ENCODE peak calls at places on chromosomes 12 and 14, in eight cellular contexts. One of them, this sample, is unnamed.

GRCh38 chr12:24373004-24373403 is 423.5 kb upstream of the SOX5 start:
- DNase-seq in pancreas: no peak
- DNase-seq in psoas muscle: no peak
- DNase-seq in spleen: no peak
- DNase-seq in AG09309: no peak
- DNase-seq in dorsolateral prefrontal cortex: no peak
- DNase-seq in AG04450: no peak
- DNase-seq in left ventricle myocardium inferior: no peak
- DNase-seq in this sample: no peak

GRCh38 chr12:65879878-65880277 is 55.6 kb downstream of the HMGA2 start:
- DNase-seq in pancreas: no peak
- DNase-seq in psoas muscle: no peak
- DNase-seq in spleen: no peak
- DNase-seq in AG09309: peak; percentile 94
- DNase-seq in dorsolateral prefrontal cortex: no peak
- DNase-seq in AG04450: peak; percentile 62
- DNase-seq in left ventricle myocardium inferior: no peak
- DNase-seq in this sample: no peak

GRCh38 chr12:22333186-22333745 is 1.2 kb downstream of the ST8SIA1 start:
- DNase-seq in pancreas: no peak
- DNase-seq in psoas muscle: no peak
- DNase-seq in spleen: peak; percentile 54
- DNase-seq in AG09309: peak; percentile 46
- DNase-seq in dorsolateral prefrontal cortex: no peak
- DNase-seq in AG04450: peak; percentile 20
- DNase-seq in left ventricle myocardium inferior: no peak
- DNase-seq in this sample: no peak

GRCh38 chr14:77303417-77304156 is 17.1 kb downstream of the POMT2 start:
- DNase-seq in pancreas: no peak
- DNase-seq in psoas muscle: no peak
- DNase-seq in spleen: no peak
- DNase-seq in AG09309: peak; percentile 83
- DNase-seq in dorsolateral prefrontal cortex: no peak
- DNase-seq in AG04450: peak; percentile 77
- DNase-seq in left ventricle myocardium inferior: no peak
- DNase-seq in this sample: peak; percentile 94

GRCh38 chr12:85825751-85826150 is 10.5 kb downstream of the RASSF9 start:
- DNase-seq in pancreas: no peak
- DNase-seq in psoas muscle: no peak
- DNase-seq in spleen: no peak
- DNase-seq in AG09309: no peak
- DNase-seq in dorsolateral prefrontal cortex: no peak
- DNase-seq in AG04450: no peak
- DNase-seq in left ventricle myocardium inferior: no peak
- DNase-seq in this sample: peak; percentile 88

GRCh38 chr14:89128616-89129015 is 288.4 kb downstream of the FOXN3 start:
- DNase-seq in pancreas: no peak
- DNase-seq in psoas muscle: no peak
- DNase-seq in spleen: no peak
- DNase-seq in AG09309: no peak
- DNase-seq in dorsolateral prefrontal cortex: no peak
- DNase-seq in AG04450: no peak
- DNase-seq in left ventricle myocardium inferior: no peak
- DNase-seq in this sample: no peak

GRCh38 chr14:49946320-49947141 is 53.6 kb downstream of the ARF6 start:
- DNase-seq in pancreas: no peak
- DNase-seq in psoas muscle: no peak
- DNase-seq in spleen: no peak
- DNase-seq in AG09309: peak; percentile 50
- DNase-seq in dorsolateral prefrontal cortex: no peak
- DNase-seq in AG04450: no peak
- DNase-seq in left ventricle myocardium inferior: no peak
- DNase-seq in this sample: no peak

GRCh38 chr12:31737345-31737744 is 8.5 kb upstream of the AMN1 start:
- DNase-seq in pancreas: no peak
- DNase-seq in psoas muscle: no peak
- DNase-seq in spleen: no peak
- DNase-seq in AG09309: no peak
- DNase-seq in dorsolateral prefrontal cortex: no peak
- DNase-seq in AG04450: no peak
- DNase-seq in left ventricle myocardium inferior: no peak
- DNase-seq in this sample: no peak

GRCh38 chr12:42482820-42483533 is 106.6 kb downstream of the PRICKLE1 start:
- DNase-seq in pancreas: peak; percentile 84
- DNase-seq in psoas muscle: peak; percentile 80
- DNase-seq in spleen: peak; percentile 94
- DNase-seq in AG09309: no peak
- DNase-seq in dorsolateral prefrontal cortex: peak; percentile 43
- DNase-seq in AG04450: no peak
- DNase-seq in left ventricle myocardium inferior: peak; percentile 79
- DNase-seq in this sample: no peak

GRCh38 chr12:87140257-87140656 is 884.1 kb upstream of the MGAT4C start:
- DNase-seq in pancreas: no peak
- DNase-seq in psoas muscle: no peak
- DNase-seq in spleen: no peak
- DNase-seq in AG09309: no peak
- DNase-seq in dorsolateral prefrontal cortex: no peak
- DNase-seq in AG04450: no peak
- DNase-seq in left ventricle myocardium inferior: no peak
- DNase-seq in this sample: peak; percentile 27

GRCh38 chr12:31989987-31990386 is 30.8 kb downstream of the RESF1 start:
- DNase-seq in pancreas: no peak
- DNase-seq in psoas muscle: no peak
- DNase-seq in spleen: no peak
- DNase-seq in AG09309: no peak
- DNase-seq in dorsolateral prefrontal cortex: no peak
- DNase-seq in AG04450: no peak
- DNase-seq in left ventricle myocardium inferior: no peak
- DNase-seq in this sample: peak; percentile 61

GRCh38 chr12:123119808-123120207 is 31.1 kb downstream of the PITPNM2 start:
- DNase-seq in pancreas: no peak
- DNase-seq in psoas muscle: no peak
- DNase-seq in spleen: no peak
- DNase-seq in AG09309: no peak
- DNase-seq in dorsolateral prefrontal cortex: no peak
- DNase-seq in AG04450: no peak
- DNase-seq in left ventricle myocardium inferior: no peak
- DNase-seq in this sample: no peak

GRCh38 chr14:24416932-24417619 is 12.4 kb downstream of the CBLN3 start:
- DNase-seq in pancreas: peak; percentile 49
- DNase-seq in psoas muscle: no peak
- DNase-seq in spleen: peak; percentile 69
- DNase-seq in AG09309: no peak
- DNase-seq in dorsolateral prefrontal cortex: no peak
- DNase-seq in AG04450: no peak
- DNase-seq in left ventricle myocardium inferior: no peak
- DNase-seq in this sample: no peak

GRCh38 chr12:4379410-4379809 is at the start of gene FGF23:
- DNase-seq in pancreas: no peak
- DNase-seq in psoas muscle: no peak
- DNase-seq in spleen: no peak
- DNase-seq in AG09309: no peak
- DNase-seq in dorsolateral prefrontal cortex: no peak
- DNase-seq in AG04450: no peak
- DNase-seq in left ventricle myocardium inferior: no peak
- DNase-seq in this sample: no peak

GRCh38 chr14:35046751-35047536 is 872 bp downstream of the FAM177A1 start:
- DNase-seq in pancreas: no peak
- DNase-seq in psoas muscle: no peak
- DNase-seq in spleen: no peak
- DNase-seq in AG09309: no peak
- DNase-seq in dorsolateral prefrontal cortex: no peak
- DNase-seq in AG04450: no peak
- DNase-seq in left ventricle myocardium inferior: no peak
- DNase-seq in this sample: no peak

GRCh38 chr14:64729386-64730060 is 25.3 kb downstream of the PLEKHG3 start:
- DNase-seq in pancreas: no peak
- DNase-seq in psoas muscle: no peak
- DNase-seq in spleen: peak; percentile 62
- DNase-seq in AG09309: no peak
- DNase-seq in dorsolateral prefrontal cortex: no peak
- DNase-seq in AG04450: no peak
- DNase-seq in left ventricle myocardium inferior: peak; percentile 61
- DNase-seq in this sample: no peak

GRCh38 chr12:99609455-99610181 is 37.9 kb upstream of the GARIN6 start:
- DNase-seq in pancreas: no peak
- DNase-seq in psoas muscle: no peak
- DNase-seq in spleen: no peak
- DNase-seq in AG09309: no peak
- DNase-seq in dorsolateral prefrontal cortex: no peak
- DNase-seq in AG04450: no peak
- DNase-seq in left ventricle myocardium inferior: no peak
- DNase-seq in this sample: no peak

GRCh38 chr14:73619524-73619923 is 7.2 kb downstream of the ACOT6 start:
- DNase-seq in pancreas: no peak
- DNase-seq in psoas muscle: no peak
- DNase-seq in spleen: no peak
- DNase-seq in AG09309: no peak
- DNase-seq in dorsolateral prefrontal cortex: no peak
- DNase-seq in AG04450: no peak
- DNase-seq in left ventricle myocardium inferior: no peak
- DNase-seq in this sample: no peak

GRCh38 chr12:1619599-1619998 is 9.4 kb upstream of the WNT5B start:
- DNase-seq in pancreas: no peak
- DNase-seq in psoas muscle: peak; percentile 45
- DNase-seq in spleen: peak; percentile 86
- DNase-seq in AG09309: no peak
- DNase-seq in dorsolateral prefrontal cortex: no peak
- DNase-seq in AG04450: no peak
- DNase-seq in left ventricle myocardium inferior: peak; percentile 54
- DNase-seq in this sample: no peak

GRCh38 chr14:100440207-100440631 is 117.1 kb downstream of the SLC25A47 start:
- DNase-seq in pancreas: peak; percentile 89
- DNase-seq in psoas muscle: peak; percentile 76
- DNase-seq in spleen: no peak
- DNase-seq in AG09309: no peak
- DNase-seq in dorsolateral prefrontal cortex: peak; percentile 64
- DNase-seq in AG04450: peak; percentile 15
- DNase-seq in left ventricle myocardium inferior: peak; percentile 64
- DNase-seq in this sample: peak; percentile 52
- TF ChIP-seq CTCF in pancreas: peak; percentile 53
- TF ChIP-seq CTCF in psoas muscle: peak; percentile 79
- TF ChIP-seq CTCF in spleen: no peak
- TF ChIP-seq CTCF in AG09309: peak; percentile 83
- TF ChIP-seq CTCF in dorsolateral prefrontal cortex: peak; percentile 79
- TF ChIP-seq CTCF in AG04450: peak; percentile 62
- TF ChIP-seq CTCF in left ventricle myocardium inferior: peak; percentile 78
- TF ChIP-seq CTCF in this sample: peak; percentile 93

DNA sequence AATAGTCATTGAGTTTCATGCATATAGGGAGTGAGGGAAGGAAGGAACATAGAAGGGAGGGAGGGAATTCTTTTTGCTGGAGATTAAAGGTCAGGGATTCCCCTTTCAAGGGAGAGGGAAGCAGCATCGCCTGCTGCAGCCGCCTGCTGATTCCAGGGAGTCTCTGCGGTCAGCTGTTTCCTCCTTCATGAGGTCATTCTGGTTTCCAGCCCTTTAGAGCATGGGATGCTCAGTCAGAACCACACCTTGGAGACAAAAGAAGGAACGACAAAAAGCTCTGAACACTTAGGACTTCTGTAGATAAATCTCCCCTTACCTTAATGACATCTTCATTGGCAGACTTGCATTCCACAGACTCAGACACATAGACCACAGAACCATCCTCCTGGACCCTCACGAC is 923.0 kb upstream of the TMEM132C start:
- DNase-seq in pancreas: no peak
- DNase-seq in psoas muscle: no peak
- DNase-seq in spleen: no peak
- DNase-seq in AG09309: no peak
- DNase-seq in dorsolateral prefrontal cortex: no peak
- DNase-seq in AG04450: no peak
- DNase-seq in left ventricle myocardium inferior: no peak
- DNase-seq in this sample: no peak
- H3K4me3 ChIP-seq in pancreas: no peak overlapping the region
- H3K4me3 ChIP-seq in psoas muscle: no peak overlapping the region
- H3K4me3 ChIP-seq in spleen: no peak overlapping the region
- H3K4me3 ChIP-seq in AG09309: no peak overlapping the region
- H3K4me3 ChIP-seq in dorsolateral prefrontal cortex: no peak overlapping the region
- H3K4me3 ChIP-seq in AG04450: no peak overlapping the region
- H3K4me3 ChIP-seq in left ventricle myocardium inferior: no peak overlapping the region
- H3K4me3 ChIP-seq in this sample: no peak overlapping the region

GRCh38 chr12:28351414-28351813 is 161.2 kb downstream of the CCDC91 start:
- DNase-seq in pancreas: no peak
- DNase-seq in psoas muscle: no peak
- DNase-seq in spleen: no peak
- DNase-seq in AG09309: no peak
- DNase-seq in dorsolateral prefrontal cortex: no peak
- DNase-seq in AG04450: no peak
- DNase-seq in left ventricle myocardium inferior: no peak
- DNase-seq in this sample: no peak

GRCh38 chr12:28349196-28349595 is 158.9 kb downstream of the CCDC91 start:
- DNase-seq in pancreas: no peak
- DNase-seq in psoas muscle: no peak
- DNase-seq in spleen: no peak
- DNase-seq in AG09309: no peak
- DNase-seq in dorsolateral prefrontal cortex: no peak
- DNase-seq in AG04450: no peak
- DNase-seq in left ventricle myocardium inferior: no peak
- DNase-seq in this sample: no peak

GRCh38 chr12:28343687-28344086 is 153.4 kb downstream of the CCDC91 start:
- DNase-seq in pancreas: no peak
- DNase-seq in psoas muscle: no peak
- DNase-seq in spleen: no peak
- DNase-seq in AG09309: no peak
- DNase-seq in dorsolateral prefrontal cortex: no peak
- DNase-seq in AG04450: no peak
- DNase-seq in left ventricle myocardium inferior: no peak
- DNase-seq in this sample: no peak

GRCh38 chr12:28350502-28350901 is 160.2 kb downstream of the CCDC91 start:
- DNase-seq in pancreas: no peak
- DNase-seq in psoas muscle: no peak
- DNase-seq in spleen: no peak
- DNase-seq in AG09309: no peak
- DNase-seq in dorsolateral prefrontal cortex: no peak
- DNase-seq in AG04450: no peak
- DNase-seq in left ventricle myocardium inferior: no peak
- DNase-seq in this sample: no peak

DNA sequence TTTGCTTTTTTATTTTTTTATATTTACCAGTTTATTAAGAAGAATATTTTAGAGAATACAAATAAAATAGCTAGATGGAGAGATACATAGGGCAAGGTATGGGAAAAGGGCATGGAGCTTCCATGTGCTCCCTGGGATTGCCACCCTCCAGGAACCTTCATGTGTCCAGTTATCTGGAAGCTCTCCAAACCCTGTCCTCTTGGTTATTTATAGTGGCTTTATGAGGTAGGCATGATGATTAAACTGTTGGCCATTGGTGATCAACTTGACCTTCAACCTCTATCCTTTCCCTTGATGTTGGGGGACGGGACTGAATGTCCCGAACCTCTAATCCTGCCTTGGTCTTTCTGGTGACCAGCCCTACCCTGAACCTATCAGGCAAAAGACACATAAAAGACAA is 156.3 kb downstream of the CCDC91 start:
- DNase-seq in pancreas: no peak
- DNase-seq in psoas muscle: no peak
- DNase-seq in spleen: no peak
- DNase-seq in AG09309: no peak
- DNase-seq in dorsolateral prefrontal cortex: no peak
- DNase-seq in AG04450: no peak
- DNase-seq in left ventricle myocardium inferior: no peak
- DNase-seq in this sample: no peak
- TF ChIP-seq CTCF in pancreas: no peak
- TF ChIP-seq CTCF in psoas muscle: no peak
- TF ChIP-seq CTCF in spleen: no peak
- TF ChIP-seq CTCF in AG09309: no peak
- TF ChIP-seq CTCF in dorsolateral prefrontal cortex: no peak
- TF ChIP-seq CTCF in AG04450: no peak
- TF ChIP-seq CTCF in left ventricle myocardium inferior: no peak
- TF ChIP-seq CTCF in this sample: no peak

GRCh38 chr14:72598328-72598727 is 295.6 kb downstream of the DPF3 start:
- DNase-seq in pancreas: no peak
- DNase-seq in psoas muscle: no peak
- DNase-seq in spleen: no peak
- DNase-seq in AG09309: no peak
- DNase-seq in dorsolateral prefrontal cortex: no peak
- DNase-seq in AG04450: no peak
- DNase-seq in left ventricle myocardium inferior: no peak
- DNase-seq in this sample: no peak
- H3K4me3 ChIP-seq in pancreas: no peak overlapping the region
- H3K4me3 ChIP-seq in psoas muscle: no peak overlapping the region
- H3K4me3 ChIP-seq in spleen: no peak overlapping the region
- H3K4me3 ChIP-seq in AG09309: no peak overlapping the region
- H3K4me3 ChIP-seq in dorsolateral prefrontal cortex: no peak overlapping the region
- H3K4me3 ChIP-seq in AG04450: no peak overlapping the region
- H3K4me3 ChIP-seq in left ventricle myocardium inferior: no peak overlapping the region
- H3K4me3 ChIP-seq in this sample: no peak overlapping the region

This sample was measured in epithelial cell of proximal tubule.